ENCODE peak calls at places on chromosomes 1 and 21, in seven cellular contexts. S is NCI-H2029, J is mammary epithelial cell, D is HFF-Myc, W is AG08395, A is bronchial epithelial cell, H is AG04450. Q is an unnamed sample.

GRCh38 chr1:21869620-21870121 is 57.6 kb downstream of the LDLRAD2 start:
- DNase-seq in S (peak; percentile 56), J (peak; percentile 95), D (peak; percentile 57), W (peak; percentile 98), A (peak; percentile 89), H (peak; percentile 50), Q (peak; percentile 66)

GRCh38 chr21:45768011-45768740 is 124.7 kb downstream of the PCBP3 start:
- DNase-seq in S (no peak), J (no peak), D (no peak), W (peak; percentile 53), A (no peak), H (no peak), Q (no peak)

GRCh38 chr1:162368451-162368850 is 8.2 kb downstream of the SPATA46 start:
- DNase-seq in S (no peak), J (no peak), D (no peak), W (no peak), A (no peak), H (no peak), Q (no peak)

GRCh38 chr1:116850436-116850835 is 59.3 kb upstream of the PTGFRN start:
- DNase-seq in S (no peak), J (no peak), D (no peak), W (no peak), A (no peak), H (no peak), Q (no peak)

GRCh38 chr1:117034791-117035290 is 25.3 kb upstream of the TTF2 start:
- DNase-seq in S (no peak), J (no peak), D (no peak), W (no peak), A (no peak), H (no peak), Q (no peak)

GRCh38 chr1:32715901-32716311 is 13.3 kb upstream of the SYNC start:
- DNase-seq in S (no peak), J (peak; percentile 66), D (no peak), W (peak; percentile 41), A (peak; percentile 68), H (no peak), Q (no peak)

GRCh38 chr1:155223017-155223416 is 14.5 kb downstream of the MTX1 start:
- DNase-seq in S (no peak), J (no peak), D (no peak), W (no peak), A (no peak), H (no peak), Q (no peak)

GRCh38 chr1:163875927-163876320 is 554.2 kb downstream of the NUF2 start:
- DNase-seq in S (no peak), J (no peak), D (no peak), W (peak; percentile 76), A (no peak), H (no peak), Q (no peak)